ENCODE peak calls at places on chromosome 4, in nine cellular contexts. One of them, this sample, is unnamed.

GRCh38 chr4:139815646-139816601 is 150.3 kb downstream of the MGST2 start:
- ATAC-seq in activated CD4-positive, alpha-beta T cell treated with anti-CD3 and anti-CD28 coated beads for 36 hours: peak; percentile 63
- ATAC-seq in activated CD8-positive, alpha-beta T cell treated with anti-CD3 and anti-CD28 coated beads, Interleukin-2, amount 10 ng/mL, durations not matched to agents 7 days and 5 days: no peak
- ATAC-seq in heart right ventricle: peak; percentile 76
- ATAC-seq in activated naive CD4-positive, alpha-beta T cell treated with anti-CD3 and anti-CD28 coated beads, Interleukin-2, amount 50 U/mL, for 72 hours: peak; percentile 61
- ATAC-seq in lower lobe of right lung: peak; percentile 63
- ATAC-seq in right cardiac atrium: peak; percentile 89
- ATAC-seq in naive B cell: no peak
- ATAC-seq in HepG2: no peak
- ATAC-seq in this sample: no peak

GRCh38 chr4:21795091-21795490 is 153.5 kb downstream of the KCNIP4 start:
- ATAC-seq in naive B cell: no peak
- ATAC-seq in right cardiac atrium: no peak
- ATAC-seq in lower lobe of right lung: no peak
- ATAC-seq in activated CD8-positive, alpha-beta T cell treated with anti-CD3 and anti-CD28 coated beads, Interleukin-2, amount 10 ng/mL, durations not matched to agents 7 days and 5 days: peak; percentile 30
- ATAC-seq in activated naive CD4-positive, alpha-beta T cell treated with anti-CD3 and anti-CD28 coated beads, Interleukin-2, amount 50 U/mL, for 72 hours: peak; percentile 68
- ATAC-seq in HepG2: no peak
- ATAC-seq in heart right ventricle: no peak
- ATAC-seq in activated CD4-positive, alpha-beta T cell treated with anti-CD3 and anti-CD28 coated beads for 36 hours: no peak
- ATAC-seq in this sample: no peak

GRCh38 chr4:71184195-71184781 is 154.5 kb upstream of the SLC4A4 start:
- ATAC-seq in heart right ventricle: no peak
- ATAC-seq in activated CD8-positive, alpha-beta T cell treated with anti-CD3 and anti-CD28 coated beads, Interleukin-2, amount 10 ng/mL, durations not matched to agents 7 days and 5 days: no peak
- ATAC-seq in lower lobe of right lung: peak; percentile 28
- ATAC-seq in activated CD4-positive, alpha-beta T cell treated with anti-CD3 and anti-CD28 coated beads for 36 hours: peak; percentile 20
- ATAC-seq in right cardiac atrium: no peak
- ATAC-seq in activated naive CD4-positive, alpha-beta T cell treated with anti-CD3 and anti-CD28 coated beads, Interleukin-2, amount 50 U/mL, for 72 hours: no peak
- ATAC-seq in naive B cell: peak; percentile 62
- ATAC-seq in HepG2: no peak
- ATAC-seq in this sample: peak; percentile 59

GRCh38 chr4:174707277-174707676 is 121.8 kb downstream of the GLRA3 start:
- ATAC-seq in right cardiac atrium: no peak
- ATAC-seq in lower lobe of right lung: no peak
- ATAC-seq in activated naive CD4-positive, alpha-beta T cell treated with anti-CD3 and anti-CD28 coated beads, Interleukin-2, amount 50 U/mL, for 72 hours: peak; percentile 51
- ATAC-seq in activated CD4-positive, alpha-beta T cell treated with anti-CD3 and anti-CD28 coated beads for 36 hours: peak; percentile 76
- ATAC-seq in HepG2: no peak
- ATAC-seq in naive B cell: no peak
- ATAC-seq in heart right ventricle: no peak
- ATAC-seq in activated CD8-positive, alpha-beta T cell treated with anti-CD3 and anti-CD28 coated beads, Interleukin-2, amount 10 ng/mL, durations not matched to agents 7 days and 5 days: no peak
- ATAC-seq in this sample: peak; percentile 85

GRCh38 chr4:141999446-142000143 is 363.2 kb downstream of the IL15 start:
- ATAC-seq in activated naive CD4-positive, alpha-beta T cell treated with anti-CD3 and anti-CD28 coated beads, Interleukin-2, amount 50 U/mL, for 72 hours: no peak
- ATAC-seq in naive B cell: no peak
- ATAC-seq in HepG2: no peak
- ATAC-seq in activated CD4-positive, alpha-beta T cell treated with anti-CD3 and anti-CD28 coated beads for 36 hours: no peak
- ATAC-seq in lower lobe of right lung: no peak
- ATAC-seq in activated CD8-positive, alpha-beta T cell treated with anti-CD3 and anti-CD28 coated beads, Interleukin-2, amount 10 ng/mL, durations not matched to agents 7 days and 5 days: no peak
- ATAC-seq in right cardiac atrium: no peak
- ATAC-seq in heart right ventricle: no peak
- ATAC-seq in this sample: no peak

GRCh38 chr4:76745264-76745663 is 152.7 kb downstream of the SOWAHB start:
- ATAC-seq in activated CD8-positive, alpha-beta T cell treated with anti-CD3 and anti-CD28 coated beads, Interleukin-2, amount 10 ng/mL, durations not matched to agents 7 days and 5 days: no peak
- ATAC-seq in naive B cell: no peak
- ATAC-seq in right cardiac atrium: no peak
- ATAC-seq in activated CD4-positive, alpha-beta T cell treated with anti-CD3 and anti-CD28 coated beads for 36 hours: no peak
- ATAC-seq in lower lobe of right lung: no peak
- ATAC-seq in heart right ventricle: no peak
- ATAC-seq in activated naive CD4-positive, alpha-beta T cell treated with anti-CD3 and anti-CD28 coated beads, Interleukin-2, amount 50 U/mL, for 72 hours: no peak
- ATAC-seq in HepG2: no peak
- ATAC-seq in this sample: no peak

GRCh38 chr4:86032476-86033022 is 327.3 kb downstream of the MAPK10 start:
- ATAC-seq in lower lobe of right lung: peak; percentile 84
- ATAC-seq in heart right ventricle: peak; percentile 66
- ATAC-seq in HepG2: no peak
- ATAC-seq in activated CD4-positive, alpha-beta T cell treated with anti-CD3 and anti-CD28 coated beads for 36 hours: no peak
- ATAC-seq in right cardiac atrium: peak; percentile 89
- ATAC-seq in activated naive CD4-positive, alpha-beta T cell treated with anti-CD3 and anti-CD28 coated beads, Interleukin-2, amount 50 U/mL, for 72 hours: no peak
- ATAC-seq in activated CD8-positive, alpha-beta T cell treated with anti-CD3 and anti-CD28 coated beads, Interleukin-2, amount 10 ng/mL, durations not matched to agents 7 days and 5 days: no peak
- ATAC-seq in naive B cell: no peak
- ATAC-seq in this sample: no peak

GRCh38 chr4:10974371-10974770 is 289.8 kb upstream of the CLNK start:
- ATAC-seq in activated CD4-positive, alpha-beta T cell treated with anti-CD3 and anti-CD28 coated beads for 36 hours: no peak
- ATAC-seq in activated naive CD4-positive, alpha-beta T cell treated with anti-CD3 and anti-CD28 coated beads, Interleukin-2, amount 50 U/mL, for 72 hours: peak; percentile 84
- ATAC-seq in HepG2: no peak
- ATAC-seq in right cardiac atrium: no peak
- ATAC-seq in lower lobe of right lung: no peak
- ATAC-seq in heart right ventricle: no peak
- ATAC-seq in naive B cell: peak; percentile 43
- ATAC-seq in activated CD8-positive, alpha-beta T cell treated with anti-CD3 and anti-CD28 coated beads, Interleukin-2, amount 10 ng/mL, durations not matched to agents 7 days and 5 days: no peak
- ATAC-seq in this sample: peak; percentile 48

GRCh38 chr4:76607846-76608245 is 172.8 kb downstream of the SHROOM3 start:
- ATAC-seq in heart right ventricle: no peak
- ATAC-seq in activated naive CD4-positive, alpha-beta T cell treated with anti-CD3 and anti-CD28 coated beads, Interleukin-2, amount 50 U/mL, for 72 hours: no peak
- ATAC-seq in activated CD4-positive, alpha-beta T cell treated with anti-CD3 and anti-CD28 coated beads for 36 hours: no peak
- ATAC-seq in lower lobe of right lung: no peak
- ATAC-seq in activated CD8-positive, alpha-beta T cell treated with anti-CD3 and anti-CD28 coated beads, Interleukin-2, amount 10 ng/mL, durations not matched to agents 7 days and 5 days: no peak
- ATAC-seq in naive B cell: no peak
- ATAC-seq in HepG2: no peak
- ATAC-seq in right cardiac atrium: no peak
- ATAC-seq in this sample: peak; percentile 22

GRCh38 chr4:73674451-73674919 is 54.2 kb upstream of the RASSF6 start:
- ATAC-seq in right cardiac atrium: peak; percentile 90
- ATAC-seq in HepG2: no peak
- ATAC-seq in activated CD4-positive, alpha-beta T cell treated with anti-CD3 and anti-CD28 coated beads for 36 hours: no peak
- ATAC-seq in naive B cell: no peak
- ATAC-seq in heart right ventricle: no peak
- ATAC-seq in activated CD8-positive, alpha-beta T cell treated with anti-CD3 and anti-CD28 coated beads, Interleukin-2, amount 10 ng/mL, durations not matched to agents 7 days and 5 days: no peak
- ATAC-seq in activated naive CD4-positive, alpha-beta T cell treated with anti-CD3 and anti-CD28 coated beads, Interleukin-2, amount 50 U/mL, for 72 hours: no peak
- ATAC-seq in lower lobe of right lung: no peak
- ATAC-seq in this sample: no peak

GRCh38 chr4:118557298-118557851 is 127.8 kb upstream of the METTL14 start:
- ATAC-seq in activated CD8-positive, alpha-beta T cell treated with anti-CD3 and anti-CD28 coated beads, Interleukin-2, amount 10 ng/mL, durations not matched to agents 7 days and 5 days: no peak
- ATAC-seq in activated CD4-positive, alpha-beta T cell treated with anti-CD3 and anti-CD28 coated beads for 36 hours: peak; percentile 61
- ATAC-seq in right cardiac atrium: no peak
- ATAC-seq in naive B cell: no peak
- ATAC-seq in heart right ventricle: no peak
- ATAC-seq in lower lobe of right lung: no peak
- ATAC-seq in activated naive CD4-positive, alpha-beta T cell treated with anti-CD3 and anti-CD28 coated beads, Interleukin-2, amount 50 U/mL, for 72 hours: no peak
- ATAC-seq in HepG2: no peak
- ATAC-seq in this sample: no peak

GRCh38 chr4:139200102-139200501 is 23.1 kb upstream of the ELF2 start:
- ATAC-seq in activated CD4-positive, alpha-beta T cell treated with anti-CD3 and anti-CD28 coated beads for 36 hours: no peak
- ATAC-seq in activated CD8-positive, alpha-beta T cell treated with anti-CD3 and anti-CD28 coated beads, Interleukin-2, amount 10 ng/mL, durations not matched to agents 7 days and 5 days: no peak
- ATAC-seq in lower lobe of right lung: no peak
- ATAC-seq in right cardiac atrium: no peak
- ATAC-seq in HepG2: no peak
- ATAC-seq in heart right ventricle: no peak
- ATAC-seq in naive B cell: no peak
- ATAC-seq in activated naive CD4-positive, alpha-beta T cell treated with anti-CD3 and anti-CD28 coated beads, Interleukin-2, amount 50 U/mL, for 72 hours: no peak
- ATAC-seq in this sample: no peak

GRCh38 chr4:10354746-10355145 is 102.5 kb downstream of the ZNF518B start:
- ATAC-seq in naive B cell: no peak
- ATAC-seq in activated CD4-positive, alpha-beta T cell treated with anti-CD3 and anti-CD28 coated beads for 36 hours: no peak
- ATAC-seq in activated naive CD4-positive, alpha-beta T cell treated with anti-CD3 and anti-CD28 coated beads, Interleukin-2, amount 50 U/mL, for 72 hours: no peak
- ATAC-seq in HepG2: no peak
- ATAC-seq in heart right ventricle: no peak
- ATAC-seq in lower lobe of right lung: no peak
- ATAC-seq in right cardiac atrium: no peak
- ATAC-seq in activated CD8-positive, alpha-beta T cell treated with anti-CD3 and anti-CD28 coated beads, Interleukin-2, amount 10 ng/mL, durations not matched to agents 7 days and 5 days: no peak
- ATAC-seq in this sample: no peak

GRCh38 chr4:40721730-40722171 is 28.0 kb upstream of the NSUN7 start:
- ATAC-seq in HepG2: no peak
- ATAC-seq in activated naive CD4-positive, alpha-beta T cell treated with anti-CD3 and anti-CD28 coated beads, Interleukin-2, amount 50 U/mL, for 72 hours: peak; percentile 83
- ATAC-seq in activated CD4-positive, alpha-beta T cell treated with anti-CD3 and anti-CD28 coated beads for 36 hours: peak; percentile 59
- ATAC-seq in lower lobe of right lung: peak; percentile 57
- ATAC-seq in right cardiac atrium: peak; percentile 35
- ATAC-seq in activated CD8-positive, alpha-beta T cell treated with anti-CD3 and anti-CD28 coated beads, Interleukin-2, amount 10 ng/mL, durations not matched to agents 7 days and 5 days: no peak
- ATAC-seq in naive B cell: no peak
- ATAC-seq in heart right ventricle: peak; percentile 17
- ATAC-seq in this sample: peak; percentile 2

GRCh38 chr4:141254326-141254725 is 33.6 kb downstream of the ZNF330 start:
- ATAC-seq in lower lobe of right lung: no peak
- ATAC-seq in activated naive CD4-positive, alpha-beta T cell treated with anti-CD3 and anti-CD28 coated beads, Interleukin-2, amount 50 U/mL, for 72 hours: no peak
- ATAC-seq in HepG2: peak; percentile 66
- ATAC-seq in right cardiac atrium: no peak
- ATAC-seq in activated CD8-positive, alpha-beta T cell treated with anti-CD3 and anti-CD28 coated beads, Interleukin-2, amount 10 ng/mL, durations not matched to agents 7 days and 5 days: no peak
- ATAC-seq in activated CD4-positive, alpha-beta T cell treated with anti-CD3 and anti-CD28 coated beads for 36 hours: no peak
- ATAC-seq in naive B cell: no peak
- ATAC-seq in heart right ventricle: no peak
- ATAC-seq in this sample: no peak

GRCh38 chr4:16082038-16082423 is 1.8 kb downstream of the PROM1 start:
- ATAC-seq in lower lobe of right lung: no peak
- ATAC-seq in right cardiac atrium: no peak
- ATAC-seq in HepG2: no peak
- ATAC-seq in heart right ventricle: no peak
- ATAC-seq in activated CD4-positive, alpha-beta T cell treated with anti-CD3 and anti-CD28 coated beads for 36 hours: peak; percentile 59
- ATAC-seq in naive B cell: no peak
- ATAC-seq in activated CD8-positive, alpha-beta T cell treated with anti-CD3 and anti-CD28 coated beads, Interleukin-2, amount 10 ng/mL, durations not matched to agents 7 days and 5 days: no peak
- ATAC-seq in activated naive CD4-positive, alpha-beta T cell treated with anti-CD3 and anti-CD28 coated beads, Interleukin-2, amount 50 U/mL, for 72 hours: peak; percentile 70
- ATAC-seq in this sample: no peak

GRCh38 chr4:81358173-81358572 is 113.5 kb downstream of the RASGEF1B start:
- ATAC-seq in right cardiac atrium: no peak
- ATAC-seq in HepG2: no peak
- ATAC-seq in activated naive CD4-positive, alpha-beta T cell treated with anti-CD3 and anti-CD28 coated beads, Interleukin-2, amount 50 U/mL, for 72 hours: no peak
- ATAC-seq in activated CD8-positive, alpha-beta T cell treated with anti-CD3 and anti-CD28 coated beads, Interleukin-2, amount 10 ng/mL, durations not matched to agents 7 days and 5 days: no peak
- ATAC-seq in naive B cell: no peak
- ATAC-seq in lower lobe of right lung: no peak
- ATAC-seq in activated CD4-positive, alpha-beta T cell treated with anti-CD3 and anti-CD28 coated beads for 36 hours: no peak
- ATAC-seq in heart right ventricle: no peak
- ATAC-seq in this sample: no peak

GRCh38 chr4:105560488-105560887 is 8.1 kb downstream of the ARHGEF38 start:
- ATAC-seq in activated CD4-positive, alpha-beta T cell treated with anti-CD3 and anti-CD28 coated beads for 36 hours: no peak
- ATAC-seq in HepG2: no peak
- ATAC-seq in heart right ventricle: no peak
- ATAC-seq in activated CD8-positive, alpha-beta T cell treated with anti-CD3 and anti-CD28 coated beads, Interleukin-2, amount 10 ng/mL, durations not matched to agents 7 days and 5 days: no peak
- ATAC-seq in lower lobe of right lung: peak; percentile 29
- ATAC-seq in naive B cell: no peak
- ATAC-seq in right cardiac atrium: no peak
- ATAC-seq in activated naive CD4-positive, alpha-beta T cell treated with anti-CD3 and anti-CD28 coated beads, Interleukin-2, amount 50 U/mL, for 72 hours: no peak
- ATAC-seq in this sample: no peak

GRCh38 chr4:122622400-122622799 is 1.5 kb upstream of the IL21 start:
- ATAC-seq in activated naive CD4-positive, alpha-beta T cell treated with anti-CD3 and anti-CD28 coated beads, Interleukin-2, amount 50 U/mL, for 72 hours: no peak
- ATAC-seq in heart right ventricle: no peak
- ATAC-seq in right cardiac atrium: no peak
- ATAC-seq in activated CD8-positive, alpha-beta T cell treated with anti-CD3 and anti-CD28 coated beads, Interleukin-2, amount 10 ng/mL, durations not matched to agents 7 days and 5 days: no peak
- ATAC-seq in naive B cell: no peak
- ATAC-seq in lower lobe of right lung: no peak
- ATAC-seq in HepG2: no peak
- ATAC-seq in activated CD4-positive, alpha-beta T cell treated with anti-CD3 and anti-CD28 coated beads for 36 hours: no peak
- ATAC-seq in this sample: no peak

GRCh38 chr4:115272185-115272584 is 158.8 kb upstream of the NDST4 start:
- ATAC-seq in lower lobe of right lung: no peak
- ATAC-seq in activated CD4-positive, alpha-beta T cell treated with anti-CD3 and anti-CD28 coated beads for 36 hours: peak; percentile 39
- ATAC-seq in HepG2: no peak
- ATAC-seq in activated naive CD4-positive, alpha-beta T cell treated with anti-CD3 and anti-CD28 coated beads, Interleukin-2, amount 50 U/mL, for 72 hours: no peak
- ATAC-seq in heart right ventricle: no peak
- ATAC-seq in right cardiac atrium: no peak
- ATAC-seq in naive B cell: no peak
- ATAC-seq in activated CD8-positive, alpha-beta T cell treated with anti-CD3 and anti-CD28 coated beads, Interleukin-2, amount 10 ng/mL, durations not matched to agents 7 days and 5 days: no peak
- ATAC-seq in this sample: no peak

GRCh38 chr4:54657194-54657555 is 582 bp upstream of the KIT start:
- ATAC-seq in heart right ventricle: no peak
- ATAC-seq in activated naive CD4-positive, alpha-beta T cell treated with anti-CD3 and anti-CD28 coated beads, Interleukin-2, amount 50 U/mL, for 72 hours: no peak
- ATAC-seq in naive B cell: no peak
- ATAC-seq in HepG2: no peak
- ATAC-seq in activated CD8-positive, alpha-beta T cell treated with anti-CD3 and anti-CD28 coated beads, Interleukin-2, amount 10 ng/mL, durations not matched to agents 7 days and 5 days: no peak
- ATAC-seq in right cardiac atrium: no peak
- ATAC-seq in lower lobe of right lung: peak; percentile 4
- ATAC-seq in activated CD4-positive, alpha-beta T cell treated with anti-CD3 and anti-CD28 coated beads for 36 hours: no peak
- ATAC-seq in this sample: no peak

GRCh38 chr4:157265281-157265680 is 44.8 kb downstream of the GRIA2 start:
- ATAC-seq in activated CD4-positive, alpha-beta T cell treated with anti-CD3 and anti-CD28 coated beads for 36 hours: no peak
- ATAC-seq in heart right ventricle: no peak
- ATAC-seq in activated naive CD4-positive, alpha-beta T cell treated with anti-CD3 and anti-CD28 coated beads, Interleukin-2, amount 50 U/mL, for 72 hours: no peak
- ATAC-seq in activated CD8-positive, alpha-beta T cell treated with anti-CD3 and anti-CD28 coated beads, Interleukin-2, amount 10 ng/mL, durations not matched to agents 7 days and 5 days: no peak
- ATAC-seq in lower lobe of right lung: no peak
- ATAC-seq in right cardiac atrium: no peak
- ATAC-seq in HepG2: no peak
- ATAC-seq in naive B cell: no peak
- ATAC-seq in this sample: no peak

GRCh38 chr4:146978641-146979040 is 33.0 kb upstream of the TTC29 start:
- ATAC-seq in activated CD4-positive, alpha-beta T cell treated with anti-CD3 and anti-CD28 coated beads for 36 hours: no peak
- ATAC-seq in heart right ventricle: no peak
- ATAC-seq in right cardiac atrium: no peak
- ATAC-seq in lower lobe of right lung: no peak
- ATAC-seq in activated naive CD4-positive, alpha-beta T cell treated with anti-CD3 and anti-CD28 coated beads, Interleukin-2, amount 50 U/mL, for 72 hours: no peak
- ATAC-seq in HepG2: no peak
- ATAC-seq in naive B cell: no peak
- ATAC-seq in activated CD8-positive, alpha-beta T cell treated with anti-CD3 and anti-CD28 coated beads, Interleukin-2, amount 10 ng/mL, durations not matched to agents 7 days and 5 days: no peak
- ATAC-seq in this sample: no peak

GRCh38 chr4:109465065-109465464 is 31.4 kb downstream of the SEC24B start:
- ATAC-seq in activated CD4-positive, alpha-beta T cell treated with anti-CD3 and anti-CD28 coated beads for 36 hours: no peak
- ATAC-seq in activated naive CD4-positive, alpha-beta T cell treated with anti-CD3 and anti-CD28 coated beads, Interleukin-2, amount 50 U/mL, for 72 hours: no peak
- ATAC-seq in activated CD8-positive, alpha-beta T cell treated with anti-CD3 and anti-CD28 coated beads, Interleukin-2, amount 10 ng/mL, durations not matched to agents 7 days and 5 days: no peak
- ATAC-seq in naive B cell: no peak
- ATAC-seq in right cardiac atrium: peak; percentile 79
- ATAC-seq in lower lobe of right lung: no peak
- ATAC-seq in heart right ventricle: peak; percentile 49
- ATAC-seq in HepG2: no peak
- ATAC-seq in this sample: no peak

GRCh38 chr4:154317600-154317999 is 174.0 kb downstream of the DCHS2 start:
- ATAC-seq in activated naive CD4-positive, alpha-beta T cell treated with anti-CD3 and anti-CD28 coated beads, Interleukin-2, amount 50 U/mL, for 72 hours: no peak
- ATAC-seq in HepG2: no peak
- ATAC-seq in activated CD8-positive, alpha-beta T cell treated with anti-CD3 and anti-CD28 coated beads, Interleukin-2, amount 10 ng/mL, durations not matched to agents 7 days and 5 days: no peak
- ATAC-seq in lower lobe of right lung: no peak
- ATAC-seq in heart right ventricle: no peak
- ATAC-seq in activated CD4-positive, alpha-beta T cell treated with anti-CD3 and anti-CD28 coated beads for 36 hours: no peak
- ATAC-seq in right cardiac atrium: no peak
- ATAC-seq in naive B cell: no peak
- ATAC-seq in this sample: no peak

GRCh38 chr4:182918044-182918607 is 940 bp upstream of the DCTD start:
- ATAC-seq in activated naive CD4-positive, alpha-beta T cell treated with anti-CD3 and anti-CD28 coated beads, Interleukin-2, amount 50 U/mL, for 72 hours: no peak
- ATAC-seq in HepG2: no peak
- ATAC-seq in naive B cell: peak; percentile 11
- ATAC-seq in heart right ventricle: no peak
- ATAC-seq in activated CD4-positive, alpha-beta T cell treated with anti-CD3 and anti-CD28 coated beads for 36 hours: peak; percentile 6
- ATAC-seq in activated CD8-positive, alpha-beta T cell treated with anti-CD3 and anti-CD28 coated beads, Interleukin-2, amount 10 ng/mL, durations not matched to agents 7 days and 5 days: peak; percentile 5
- ATAC-seq in lower lobe of right lung: no peak
- ATAC-seq in right cardiac atrium: no peak
- ATAC-seq in this sample: peak; percentile 6

GRCh38 chr4:40502220-40502619 is 127.4 kb downstream of the RBM47 start:
- ATAC-seq in naive B cell: no peak
- ATAC-seq in activated naive CD4-positive, alpha-beta T cell treated with anti-CD3 and anti-CD28 coated beads, Interleukin-2, amount 50 U/mL, for 72 hours: no peak
- ATAC-seq in activated CD4-positive, alpha-beta T cell treated with anti-CD3 and anti-CD28 coated beads for 36 hours: no peak
- ATAC-seq in lower lobe of right lung: no peak
- ATAC-seq in heart right ventricle: peak; percentile 29
- ATAC-seq in activated CD8-positive, alpha-beta T cell treated with anti-CD3 and anti-CD28 coated beads, Interleukin-2, amount 10 ng/mL, durations not matched to agents 7 days and 5 days: no peak
- ATAC-seq in right cardiac atrium: peak; percentile 31
- ATAC-seq in HepG2: no peak
- ATAC-seq in this sample: no peak

GRCh38 chr4:68904786-68905185 is 46.8 kb downstream of the UGT2A3 start:
- ATAC-seq in activated CD8-positive, alpha-beta T cell treated with anti-CD3 and anti-CD28 coated beads, Interleukin-2, amount 10 ng/mL, durations not matched to agents 7 days and 5 days: no peak
- ATAC-seq in HepG2: peak; percentile 93
- ATAC-seq in activated CD4-positive, alpha-beta T cell treated with anti-CD3 and anti-CD28 coated beads for 36 hours: no peak
- ATAC-seq in heart right ventricle: no peak
- ATAC-seq in naive B cell: no peak
- ATAC-seq in activated naive CD4-positive, alpha-beta T cell treated with anti-CD3 and anti-CD28 coated beads, Interleukin-2, amount 50 U/mL, for 72 hours: no peak
- ATAC-seq in right cardiac atrium: no peak
- ATAC-seq in lower lobe of right lung: peak; percentile 51
- ATAC-seq in this sample: no peak

GRCh38 chr4:150268444-150268843 is 190.2 kb downstream of the DCLK2 start:
- ATAC-seq in lower lobe of right lung: no peak
- ATAC-seq in heart right ventricle: no peak
- ATAC-seq in naive B cell: no peak
- ATAC-seq in activated CD4-positive, alpha-beta T cell treated with anti-CD3 and anti-CD28 coated beads for 36 hours: no peak
- ATAC-seq in HepG2: no peak
- ATAC-seq in activated CD8-positive, alpha-beta T cell treated with anti-CD3 and anti-CD28 coated beads, Interleukin-2, amount 10 ng/mL, durations not matched to agents 7 days and 5 days: no peak
- ATAC-seq in right cardiac atrium: no peak
- ATAC-seq in activated naive CD4-positive, alpha-beta T cell treated with anti-CD3 and anti-CD28 coated beads, Interleukin-2, amount 50 U/mL, for 72 hours: no peak
- ATAC-seq in this sample: no peak

GRCh38 chr4:110616162-110617062 is 6.5 kb downstream of the PITX2 start:
- ATAC-seq in activated CD8-positive, alpha-beta T cell treated with anti-CD3 and anti-CD28 coated beads, Interleukin-2, amount 10 ng/mL, durations not matched to agents 7 days and 5 days: no peak
- ATAC-seq in activated naive CD4-positive, alpha-beta T cell treated with anti-CD3 and anti-CD28 coated beads, Interleukin-2, amount 50 U/mL, for 72 hours: no peak
- ATAC-seq in right cardiac atrium: no peak
- ATAC-seq in activated CD4-positive, alpha-beta T cell treated with anti-CD3 and anti-CD28 coated beads for 36 hours: no peak
- ATAC-seq in naive B cell: no peak
- ATAC-seq in heart right ventricle: no peak
- ATAC-seq in HepG2: no peak
- ATAC-seq in lower lobe of right lung: no peak
- ATAC-seq in this sample: no peak

GRCh38 chr4:110671679-110672078 is 48.8 kb upstream of the PITX2 start:
- ATAC-seq in naive B cell: no peak
- ATAC-seq in lower lobe of right lung: no peak
- ATAC-seq in right cardiac atrium: no peak
- ATAC-seq in HepG2: no peak
- ATAC-seq in heart right ventricle: no peak
- ATAC-seq in activated naive CD4-positive, alpha-beta T cell treated with anti-CD3 and anti-CD28 coated beads, Interleukin-2, amount 50 U/mL, for 72 hours: no peak
- ATAC-seq in activated CD8-positive, alpha-beta T cell treated with anti-CD3 and anti-CD28 coated beads, Interleukin-2, amount 10 ng/mL, durations not matched to agents 7 days and 5 days: no peak
- ATAC-seq in activated CD4-positive, alpha-beta T cell treated with anti-CD3 and anti-CD28 coated beads for 36 hours: no peak
- ATAC-seq in this sample: no peak

This sample was measured in stimulated activated memory B cell treated with anti-CD40 and anti-IgM and Interleukin-4, amounts not matched to agents 10 μg/mL and 1 μg/mL and 100 μg/mL, for 72 hours.